ENCODE peak calls at places on chromosomes 2 and 18, in eight cellular contexts. P is AG04450, C is lower leg skin, N is neural crest cell, D is upper lobe of right lung, T is GM12865, S is kidney, W is HFFc6. M is an unnamed sample.

GRCh38 chr18:59359576-59359952 is 499 bp upstream of the LMAN1 start:
- DNase-seq in P (no peak), C (no peak), N (no peak), D (no peak), T (no peak), S (no peak), W (no peak), M (no peak)

GRCh38 chr2:36389081-36389480 is 33.5 kb downstream of the CRIM1 start:
- DNase-seq in P (no peak), C (no peak), N (no peak), D (no peak), T (no peak), S (no peak), W (no peak), M (no peak)

GRCh38 chr18:27847412-27847811 is 329.5 kb downstream of the CDH2 start:
- DNase-seq in P (no peak), C (no peak), N (no peak), D (no peak), T (no peak), S (no peak), W (peak), M (no peak)

GRCh38 chr2:196510246-196510645 is 129.3 kb upstream of the CCDC150 start:
- DNase-seq in P (no peak), C (no peak), N (no peak), D (no peak), T (no peak), S (no peak), W (no peak), M (no peak)

GRCh38 chr2:50529600-50530218 is 502.2 kb downstream of the NRXN1 start:
- DNase-seq in P (peak), C (no peak), N (no peak), D (no peak), T (peak), S (no peak), W (peak), M (peak)

GRCh38 chr18:79477711-79478483 is 82.2 kb downstream of the NFATC1 start:
- DNase-seq in P (no peak), C (peak), N (no peak), D (no peak), T (no peak), S (peak), W (no peak), M (no peak)

GRCh38 chr2:74777161-74777900 is 56.6 kb upstream of the HK2 start:
- DNase-seq in P (no peak), C (no peak), N (no peak), D (no peak), T (peak), S (no peak), W (no peak), M (no peak)

GRCh38 chr2:230956827-230957755 is 32.0 kb upstream of the GPR55 start:
- DNase-seq in P (no peak), C (peak), N (peak), D (no peak), T (peak), S (no peak), W (peak), M (peak)

GRCh38 chr2:27118525-27119329 is at the start of gene CGREF1:
- DNase-seq in P (no peak), C (no peak), N (peak), D (no peak), T (peak), S (no peak), W (no peak), M (no peak)

GRCh38 chr2:55357907-55358306 is 61.7 kb downstream of the CCDC88A start:
- DNase-seq in P (no peak), C (no peak), N (no peak), D (no peak), T (no peak), S (no peak), W (peak), M (peak)

GRCh38 chr2:183359867-183360266 is 235.6 kb downstream of the NUP35 start:
- DNase-seq in P (no peak), C (no peak), N (no peak), D (no peak), T (no peak), S (no peak), W (no peak), M (no peak)
- TF ChIP-seq CTCF in P (no peak), C (no peak), N (peak), D (no peak), T (no peak), S (no peak), W (peak), M (peak)

DNA sequence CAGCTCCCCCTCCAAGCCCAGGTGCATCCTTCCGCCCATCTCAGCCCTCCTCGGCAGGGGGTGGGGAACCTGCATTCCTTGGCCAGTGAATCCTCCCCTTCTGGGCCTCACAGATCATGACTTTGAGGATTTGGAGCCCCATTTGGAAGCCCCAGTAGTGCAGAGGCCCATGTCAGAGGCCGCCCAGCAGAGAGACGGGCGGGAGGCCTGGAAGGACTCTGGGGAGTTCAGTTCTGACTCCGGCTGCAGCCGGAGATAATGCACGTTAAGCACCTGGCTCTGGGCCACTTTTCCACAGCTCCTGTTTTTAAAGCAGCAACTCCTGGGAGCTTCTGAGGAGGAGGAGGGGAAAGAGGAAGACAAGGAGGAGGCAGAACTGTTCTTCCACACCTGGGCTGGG is 14.9 kb downstream of the ATOH8 start:
- DNase-seq in P (no peak), C (no peak), N (no peak), D (no peak), T (no peak), S (no peak), W (no peak), M (no peak)
- TF ChIP-seq CTCF in P (no peak), C (no peak), N (no peak), D (no peak), T (no peak), S (no peak), W (no peak), M (no peak)

GRCh38 chr18:51531496-51531895 is 334.0 kb upstream of the MEX3C start:
- DNase-seq in P (no peak), C (no peak), N (no peak), D (no peak), T (no peak), S (no peak), W (no peak), M (no peak)

GRCh38 chr18:51540562-51540961 is 343.1 kb upstream of the MEX3C start:
- DNase-seq in P (no peak), C (no peak), N (no peak), D (no peak), T (no peak), S (no peak), W (no peak), M (no peak)

GRCh38 chr18:51541230-51541629 is 343.7 kb upstream of the MEX3C start:
- DNase-seq in P (no peak), C (no peak), N (no peak), D (no peak), T (peak), S (no peak), W (no peak), M (no peak)

GRCh38 chr18:51537487-51537886 is 340.0 kb upstream of the MEX3C start:
- DNase-seq in P (no peak), C (no peak), N (peak), D (no peak), T (peak), S (no peak), W (no peak), M (peak)
- TF ChIP-seq CTCF in P (no peak), C (no peak), N (peak), D (peak), T (no peak), S (peak), W (no peak), M (peak)

DNA sequence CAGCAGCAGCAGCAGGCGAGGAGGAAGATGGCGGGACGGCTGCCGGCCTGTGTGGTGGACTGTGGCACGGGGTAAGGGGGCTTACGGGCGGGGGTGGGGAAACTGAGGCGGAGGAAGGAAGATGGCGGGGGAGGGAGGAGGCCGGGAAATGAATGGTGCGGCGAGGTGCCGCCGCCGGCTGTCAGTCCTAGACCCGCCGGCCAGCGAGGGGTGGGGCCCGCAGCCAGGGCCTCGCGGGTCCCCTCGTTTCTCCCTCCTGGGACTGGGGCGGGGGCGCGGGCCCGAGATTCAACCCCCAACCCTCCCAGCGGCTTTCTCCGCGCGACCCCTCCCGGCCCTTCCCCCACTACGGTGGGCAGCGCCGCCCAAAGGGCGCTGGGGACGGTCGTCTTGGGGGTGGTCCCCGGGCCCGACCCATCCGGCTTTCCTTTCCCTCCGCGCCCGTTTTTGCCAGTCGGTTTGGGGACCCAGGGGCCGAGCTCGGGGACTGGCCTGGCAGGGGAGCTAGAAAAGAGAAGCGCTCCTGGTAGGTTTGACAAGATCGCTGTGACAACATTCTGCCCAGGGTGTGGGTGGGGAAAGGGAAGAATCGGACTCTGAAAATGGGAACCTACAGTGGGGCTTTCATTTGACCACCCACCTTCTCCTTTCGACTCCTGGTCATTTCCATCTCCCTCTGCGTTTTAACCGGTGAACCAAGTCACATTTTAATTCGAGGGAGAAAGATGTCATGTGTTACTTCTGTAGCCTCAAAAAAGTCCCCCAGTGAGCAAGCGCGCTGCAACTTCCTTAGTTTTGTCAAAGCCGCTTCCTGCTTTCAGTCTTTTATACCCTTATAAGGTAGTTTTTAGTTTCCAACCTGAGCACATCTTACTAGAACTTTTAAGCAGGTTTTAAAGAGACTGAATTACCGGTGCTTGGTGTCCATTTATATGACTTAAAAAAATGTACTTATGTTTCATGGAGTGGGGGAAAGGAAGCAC is 655 bp downstream of the ACTR3 start:
- DNase-seq in P (no peak), C (peak), N (peak), D (peak), T (peak), S (peak), W (peak), M (peak)
- TF ChIP-seq CTCF in P (no peak), C (no peak), N (no peak), D (no peak), T (peak), S (no peak), W (peak), M (peak)

DNA sequence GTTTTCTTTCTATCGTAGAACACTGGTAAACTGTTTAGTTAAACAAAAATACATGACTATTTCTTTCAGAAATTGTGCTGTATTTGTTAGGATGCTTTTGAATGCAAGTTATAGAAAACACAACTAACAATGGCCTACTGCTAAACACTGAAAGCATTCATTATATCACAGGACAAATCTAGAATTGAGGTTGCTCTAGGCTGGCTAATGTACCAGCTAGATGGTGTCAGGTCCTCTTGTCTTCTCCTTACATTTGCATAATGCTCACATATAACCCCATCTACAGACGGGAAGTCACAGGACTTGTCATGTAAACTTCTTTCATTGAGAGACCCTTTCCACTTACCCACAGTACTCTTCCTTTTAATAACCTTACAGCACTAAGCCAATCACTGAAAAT is 586.8 kb downstream of the DSC3 start:
- DNase-seq in P (no peak), C (no peak), N (no peak), D (no peak), T (no peak), S (no peak), W (no peak), M (no peak)
- TF ChIP-seq CTCF in P (no peak), C (no peak), N (no peak), D (no peak), T (no peak), S (no peak), W (no peak), M (no peak)